ENCODE peak calls at places on chromosome 1, in seven cellular contexts. One of them, this sample, is unnamed.

GRCh38 chr1:152479792-152480595 is 30.6 kb upstream of the LCE5A start:
- DNase-seq in K562: peak
- DNase-seq in SK-N-SH: peak
- DNase-seq in A549: peak
- DNase-seq in H1: peak
- DNase-seq in GM12878: no peak
- DNase-seq in IMR-90: peak
- DNase-seq in this sample: peak

GRCh38 chr1:167457936-167458584 is 60.3 kb downstream of the CD247 start:
- DNase-seq in K562: no peak
- DNase-seq in H1: no peak
- DNase-seq in IMR-90: no peak
- DNase-seq in GM12878: no peak
- DNase-seq in SK-N-SH: no peak
- DNase-seq in A549: no peak
- DNase-seq in this sample: no peak

GRCh38 chr1:6350416-6351088 is 43.0 kb downstream of the ACOT7 start:
- DNase-seq in K562: no peak
- DNase-seq in IMR-90: no peak
- DNase-seq in SK-N-SH: peak
- DNase-seq in GM12878: no peak
- DNase-seq in A549: no peak
- DNase-seq in H1: no peak
- DNase-seq in this sample: no peak

GRCh38 chr1:169604781-169605560 is 18.7 kb upstream of the F5 start:
- DNase-seq in GM12878: peak
- DNase-seq in IMR-90: no peak
- DNase-seq in A549: no peak
- DNase-seq in SK-N-SH: no peak
- DNase-seq in H1: no peak
- DNase-seq in K562: no peak
- DNase-seq in this sample: no peak

GRCh38 chr1:1602321-1602931 is 2.5 kb upstream of the FNDC10 start:
- DNase-seq in K562: no peak
- DNase-seq in SK-N-SH: no peak
- DNase-seq in H1: no peak
- DNase-seq in A549: no peak
- DNase-seq in IMR-90: no peak
- DNase-seq in GM12878: no peak
- DNase-seq in this sample: no peak

GRCh38 chr1:1758692-1759455 is 19.4 kb downstream of the NADK start:
- DNase-seq in IMR-90: no peak
- DNase-seq in A549: peak
- DNase-seq in K562: peak
- DNase-seq in GM12878: no peak
- DNase-seq in H1: no peak
- DNase-seq in SK-N-SH: no peak
- DNase-seq in this sample: no peak

GRCh38 chr1:32392358-32392757 is 1.9 kb downstream of the BSDC1 start:
- DNase-seq in H1: no peak
- DNase-seq in GM12878: no peak
- DNase-seq in K562: no peak
- DNase-seq in IMR-90: no peak
- DNase-seq in A549: no peak
- DNase-seq in SK-N-SH: no peak
- DNase-seq in this sample: no peak

GRCh38 chr1:221166559-221167318 is 287.5 kb downstream of the HLX start:
- DNase-seq in A549: no peak
- DNase-seq in IMR-90: no peak
- DNase-seq in H1: no peak
- DNase-seq in GM12878: peak
- DNase-seq in SK-N-SH: no peak
- DNase-seq in K562: no peak
- DNase-seq in this sample: no peak

GRCh38 chr1:243842978-243843490 is 7.0 kb downstream of the AKT3 start:
- DNase-seq in K562: no peak
- DNase-seq in SK-N-SH: no peak
- DNase-seq in H1: no peak
- DNase-seq in GM12878: no peak
- DNase-seq in A549: peak
- DNase-seq in IMR-90: peak
- DNase-seq in this sample: no peak

GRCh38 chr1:226135059-226135651 is 51.4 kb downstream of the ACBD3 start:
- DNase-seq in K562: no peak
- DNase-seq in IMR-90: no peak
- DNase-seq in A549: no peak
- DNase-seq in H1: peak
- DNase-seq in GM12878: no peak
- DNase-seq in SK-N-SH: peak
- DNase-seq in this sample: no peak

GRCh38 chr1:92013923-92014322 is 15.9 kb upstream of the EPHX4 start:
- DNase-seq in A549: no peak
- DNase-seq in GM12878: no peak
- DNase-seq in SK-N-SH: no peak
- DNase-seq in IMR-90: no peak
- DNase-seq in K562: no peak
- DNase-seq in H1: no peak
- DNase-seq in this sample: no peak

GRCh38 chr1:33624991-33625870 is 152.8 kb downstream of the ZSCAN20 start:
- DNase-seq in SK-N-SH: peak
- DNase-seq in H1: peak
- DNase-seq in K562: peak
- DNase-seq in GM12878: no peak
- DNase-seq in IMR-90: no peak
- DNase-seq in A549: no peak
- DNase-seq in this sample: peak

GRCh38 chr1:209840611-209841010 is 12.8 kb downstream of the UTP25 start:
- DNase-seq in SK-N-SH: no peak
- DNase-seq in GM12878: no peak
- DNase-seq in IMR-90: no peak
- DNase-seq in H1: no peak
- DNase-seq in K562: no peak
- DNase-seq in A549: no peak
- DNase-seq in this sample: no peak

GRCh38 chr1:62077821-62078220 is 116.8 kb upstream of the L1TD1 start:
- DNase-seq in H1: no peak
- DNase-seq in GM12878: no peak
- DNase-seq in IMR-90: no peak
- DNase-seq in K562: no peak
- DNase-seq in A549: no peak
- DNase-seq in SK-N-SH: no peak
- DNase-seq in this sample: no peak

GRCh38 chr1:3822421-3822820 is 26.1 kb upstream of the LRRC47 start:
- DNase-seq in K562: peak
- DNase-seq in IMR-90: no peak
- DNase-seq in SK-N-SH: no peak
- DNase-seq in H1: no peak
- DNase-seq in A549: no peak
- DNase-seq in GM12878: no peak
- DNase-seq in this sample: no peak

GRCh38 chr1:77322061-77322900 is 40.5 kb downstream of the AK5 start:
- DNase-seq in SK-N-SH: no peak
- DNase-seq in H1: no peak
- DNase-seq in A549: peak
- DNase-seq in GM12878: no peak
- DNase-seq in K562: peak
- DNase-seq in IMR-90: peak
- DNase-seq in this sample: no peak

GRCh38 chr1:1394116-1394515 is 5.0 kb downstream of the CCNL2 start:
- DNase-seq in GM12878: no peak
- DNase-seq in H1: no peak
- DNase-seq in K562: no peak
- DNase-seq in IMR-90: no peak
- DNase-seq in A549: no peak
- DNase-seq in SK-N-SH: no peak
- DNase-seq in this sample: no peak

GRCh38 chr1:94863919-94864318 is 43.8 kb downstream of the SLC44A3 start:
- DNase-seq in SK-N-SH: no peak
- DNase-seq in K562: no peak
- DNase-seq in H1: no peak
- DNase-seq in GM12878: no peak
- DNase-seq in A549: peak
- DNase-seq in IMR-90: peak
- DNase-seq in this sample: no peak

GRCh38 chr1:177341773-177342172 is 171.0 kb downstream of the BRINP2 start:
- DNase-seq in K562: no peak
- DNase-seq in GM12878: no peak
- DNase-seq in SK-N-SH: peak
- DNase-seq in IMR-90: no peak
- DNase-seq in H1: no peak
- DNase-seq in A549: no peak
- DNase-seq in this sample: no peak

GRCh38 chr1:177343445-177343844 is 172.7 kb downstream of the BRINP2 start:
- DNase-seq in GM12878: no peak
- DNase-seq in H1: no peak
- DNase-seq in IMR-90: no peak
- DNase-seq in A549: no peak
- DNase-seq in SK-N-SH: no peak
- DNase-seq in K562: no peak
- DNase-seq in this sample: no peak

GRCh38 chr1:177351361-177352108 is 180.8 kb downstream of the BRINP2 start:
- DNase-seq in K562: no peak
- DNase-seq in SK-N-SH: no peak
- DNase-seq in IMR-90: no peak
- DNase-seq in A549: no peak
- DNase-seq in H1: no peak
- DNase-seq in GM12878: no peak
- DNase-seq in this sample: no peak

GRCh38 chr1:177346960-177347359 is 176.2 kb downstream of the BRINP2 start:
- DNase-seq in IMR-90: no peak
- DNase-seq in SK-N-SH: no peak
- DNase-seq in A549: no peak
- DNase-seq in GM12878: no peak
- DNase-seq in K562: no peak
- DNase-seq in H1: no peak
- DNase-seq in this sample: no peak
- TF ChIP-seq USF2 in IMR-90: no peak
- TF ChIP-seq USF2 in SK-N-SH: no peak
- TF ChIP-seq USF2 in A549: no peak
- TF ChIP-seq USF2 in GM12878: no peak
- TF ChIP-seq USF2 in K562: no peak
- TF ChIP-seq USF2 in H1: no peak
- TF ChIP-seq USF2 in this sample: no peak

DNA sequence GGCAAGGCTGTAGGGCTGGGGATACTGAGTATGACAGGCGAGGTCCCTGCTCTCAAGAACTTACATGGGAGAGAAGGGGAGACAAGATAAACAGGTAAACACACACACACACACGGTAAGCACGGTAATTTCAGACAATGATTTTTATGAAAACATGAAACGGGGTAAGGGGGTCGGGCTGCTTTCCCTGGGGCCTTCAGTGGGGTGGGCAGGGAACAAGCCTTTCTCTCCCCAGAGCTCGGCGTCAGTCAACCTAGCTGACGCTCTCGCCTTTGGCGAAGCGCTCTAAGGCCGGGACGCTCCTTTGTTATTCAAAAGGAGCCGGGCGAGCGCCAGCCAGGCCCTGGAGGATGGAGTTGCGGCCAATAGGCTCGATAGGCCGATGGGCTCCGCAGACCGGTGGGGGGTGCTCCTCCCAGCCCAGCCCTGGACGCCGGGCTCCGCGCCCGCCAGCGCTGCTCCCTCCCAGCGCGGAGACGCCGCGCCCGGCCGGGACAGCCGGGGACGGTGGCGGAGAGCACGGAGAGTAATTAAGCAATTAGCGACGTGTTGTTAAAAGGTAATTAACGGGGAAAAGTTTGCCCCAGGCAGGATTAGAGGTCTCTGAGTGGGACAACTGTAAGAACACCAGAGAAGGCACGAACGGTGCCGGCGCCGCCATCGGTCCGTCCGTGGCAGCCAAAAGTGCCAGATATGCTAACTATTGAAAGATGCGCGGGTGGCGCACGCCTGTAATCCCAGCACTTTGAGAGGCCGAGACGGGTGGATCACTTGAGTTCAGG is 980 bp upstream of the INKA2 start:
- DNase-seq in GM12878: no peak
- DNase-seq in A549: peak
- DNase-seq in K562: no peak
- DNase-seq in IMR-90: peak
- DNase-seq in H1: peak
- DNase-seq in SK-N-SH: peak
- DNase-seq in this sample: peak
- TF ChIP-seq USF2 in GM12878: no peak
- TF ChIP-seq USF2 in A549: no peak
- TF ChIP-seq USF2 in K562: no peak
- TF ChIP-seq USF2 in IMR-90: no peak
- TF ChIP-seq USF2 in H1: no peak
- TF ChIP-seq USF2 in SK-N-SH: no peak
- TF ChIP-seq USF2 in this sample: no peak

GRCh38 chr1:65538664-65539063 is 118.2 kb downstream of the LEPR start:
- DNase-seq in K562: no peak
- DNase-seq in H1: no peak
- DNase-seq in IMR-90: no peak
- DNase-seq in GM12878: no peak
- DNase-seq in SK-N-SH: no peak
- DNase-seq in A549: no peak
- DNase-seq in this sample: no peak

GRCh38 chr1:65539272-65540131 is 119.0 kb downstream of the LEPR start:
- DNase-seq in H1: no peak
- DNase-seq in SK-N-SH: no peak
- DNase-seq in GM12878: no peak
- DNase-seq in K562: no peak
- DNase-seq in IMR-90: no peak
- DNase-seq in A549: no peak
- DNase-seq in this sample: no peak

GRCh38 chr1:65535981-65536380 is 115.5 kb downstream of the LEPR start:
- DNase-seq in GM12878: no peak
- DNase-seq in A549: no peak
- DNase-seq in K562: no peak
- DNase-seq in IMR-90: no peak
- DNase-seq in H1: no peak
- DNase-seq in SK-N-SH: no peak
- DNase-seq in this sample: no peak

GRCh38 chr1:65541161-65541560 is 120.7 kb downstream of the LEPR start:
- DNase-seq in GM12878: no peak
- DNase-seq in IMR-90: no peak
- DNase-seq in SK-N-SH: no peak
- DNase-seq in H1: no peak
- DNase-seq in A549: no peak
- DNase-seq in K562: no peak
- DNase-seq in this sample: no peak

GRCh38 chr1:65538013-65538578 is 117.6 kb downstream of the LEPR start:
- DNase-seq in IMR-90: no peak
- DNase-seq in K562: no peak
- DNase-seq in H1: no peak
- DNase-seq in GM12878: no peak
- DNase-seq in SK-N-SH: no peak
- DNase-seq in A549: no peak
- DNase-seq in this sample: no peak
- TF ChIP-seq USF2 in IMR-90: no peak
- TF ChIP-seq USF2 in K562: no peak
- TF ChIP-seq USF2 in H1: no peak
- TF ChIP-seq USF2 in GM12878: no peak
- TF ChIP-seq USF2 in SK-N-SH: no peak
- TF ChIP-seq USF2 in A549: no peak
- TF ChIP-seq USF2 in this sample: no peak

GRCh38 chr1:248714248-248714647 is 11.7 kb upstream of the OR14I1 start:
- DNase-seq in GM12878: no peak
- DNase-seq in H1: no peak
- DNase-seq in SK-N-SH: no peak
- DNase-seq in IMR-90: no peak
- DNase-seq in K562: no peak
- DNase-seq in A549: peak
- DNase-seq in this sample: no peak
- TF ChIP-seq USF2 in GM12878: no peak
- TF ChIP-seq USF2 in H1: no peak
- TF ChIP-seq USF2 in SK-N-SH: no peak
- TF ChIP-seq USF2 in IMR-90: no peak
- TF ChIP-seq USF2 in K562: no peak
- TF ChIP-seq USF2 in A549: no peak
- TF ChIP-seq USF2 in this sample: no peak

This sample was measured in WTC11.